ENCODE peak calls at places on chromosomes 12 and 14, in four cellular contexts. Q, G, R and H are unnamed samples.

GRCh38 chr12:81221681-81222080 is 143.8 kb downstream of the ACSS3 start:
- DNase-seq in Q (no peak), G (no peak), R (peak), H (no peak)

GRCh38 chr12:9813821-9814798 is 13.2 kb upstream of the KLRF1 start:
- DNase-seq in Q (peak), G (peak), R (peak), H (peak)

GRCh38 chr12:92784795-92785562 is 82.2 kb downstream of the PLEKHG7 start:
- DNase-seq in Q (no peak), G (peak), R (peak), H (no peak)

GRCh38 chr12:128772249-128772648 is 51.5 kb downstream of the SLC15A4 start:
- DNase-seq in Q (no peak), G (no peak), R (no peak), H (no peak)

GRCh38 chr12:52847335-52848102 is 1.3 kb downstream of the KRT78 start:
- DNase-seq in Q (no peak), G (peak), R (peak), H (peak)

GRCh38 chr12:53241623-53242412 is 9.8 kb upstream of the RARG start:
- DNase-seq in Q (no peak), G (no peak), R (no peak), H (no peak)

GRCh38 chr14:99755629-99756603 is 37.3 kb upstream of the EML1 start:
- DNase-seq in Q (peak), G (no peak), R (peak), H (peak)

GRCh38 chr12:27334052-27334720 is 1.6 kb downstream of the BMAL2 start:
- DNase-seq in Q (no peak), G (peak), R (no peak), H (no peak)

GRCh38 chr14:95189400-95190162 is 32.3 kb upstream of the DICER1 start:
- DNase-seq in Q (no peak), G (no peak), R (peak), H (no peak)

GRCh38 chr14:89578048-89578619 is 161.1 kb upstream of the FOXN3 start:
- DNase-seq in Q (no peak), G (no peak), R (no peak), H (no peak)

GRCh38 chr14:68981539-68981976 is 2.5 kb upstream of the ACTN1 start:
- DNase-seq in Q (no peak), G (no peak), R (peak), H (peak)

DNA sequence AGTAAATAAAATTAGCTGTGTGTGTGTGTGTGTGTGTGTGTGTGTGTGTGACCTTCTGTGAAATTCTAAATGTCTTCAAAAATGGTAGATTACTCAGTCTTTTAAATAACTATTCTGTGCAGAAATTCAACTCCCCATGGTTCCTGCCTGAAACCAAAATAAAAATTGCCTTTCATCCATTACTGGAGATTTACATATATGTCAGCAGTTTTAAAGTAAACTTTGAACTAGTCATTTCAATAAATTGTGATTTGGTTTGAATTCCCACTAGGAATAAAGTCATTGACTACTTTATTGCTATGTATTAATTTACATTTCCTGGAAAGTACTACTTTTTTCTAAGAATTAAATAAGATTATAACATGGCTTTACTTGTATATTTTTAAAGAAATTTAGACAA is 5.3 kb downstream of the ELK3 start:
- DNase-seq in Q (no peak), G (no peak), R (no peak), H (no peak)
- H3K4me3 ChIP-seq in Q (no peak), G (no peak), R (no peak), H (no peak)

GRCh38 chr14:42001436-42001835 is 394.8 kb downstream of the LRFN5 start:
- DNase-seq in Q (no peak), G (no peak), R (peak), H (no peak)

GRCh38 chr14:42002139-42002538 is 395.5 kb downstream of the LRFN5 start:
- DNase-seq in Q (no peak), G (no peak), R (peak), H (no peak)

GRCh38 chr14:42000450-42000849 is 393.8 kb downstream of the LRFN5 start:
- DNase-seq in Q (no peak), G (no peak), R (no peak), H (no peak)

GRCh38 chr14:42004321-42004720 is 397.6 kb downstream of the LRFN5 start:
- DNase-seq in Q (no peak), G (no peak), R (no peak), H (no peak)
- H3K4me3 ChIP-seq in Q (no peak), G (no peak), R (no peak), H (no peak)

GRCh38 chr12:104486943-104487819 is 30.4 kb downstream of the CHST11 start:
- DNase-seq in Q (no peak), G (peak), R (no peak), H (no peak)

GRCh38 chr12:104482748-104483147 is 26.0 kb downstream of the CHST11 start:
- DNase-seq in Q (no peak), G (no peak), R (no peak), H (no peak)

GRCh38 chr12:104485651-104486341 is 29.0 kb downstream of the CHST11 start:
- DNase-seq in Q (no peak), G (peak), R (no peak), H (no peak)

GRCh38 chr12:104488383-104488782 is 31.6 kb downstream of the CHST11 start:
- DNase-seq in Q (no peak), G (no peak), R (no peak), H (no peak)

DNA sequence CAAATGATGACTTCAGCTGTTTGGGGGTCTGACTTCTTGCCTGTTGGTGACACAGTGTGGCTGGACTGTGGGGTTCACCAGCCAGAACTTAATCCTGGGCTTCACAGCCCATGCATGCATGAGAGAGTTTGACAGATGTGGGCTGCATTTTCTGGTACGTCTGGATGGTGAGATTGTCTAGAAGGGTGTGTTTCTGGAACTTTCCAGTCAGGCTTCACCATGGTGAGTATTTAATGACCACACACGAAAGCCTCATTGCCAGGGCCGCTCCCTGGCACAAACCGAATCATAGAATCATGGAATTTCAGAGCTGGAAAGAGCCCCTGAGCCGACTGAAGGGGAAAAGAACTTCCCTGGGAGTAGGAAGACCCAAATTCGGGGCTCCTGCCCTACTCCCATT is 29.7 kb downstream of the CHST11 start:
- DNase-seq in Q (no peak), G (no peak), R (no peak), H (no peak)
- H3K4me3 ChIP-seq in Q (no peak), G (no peak), R (no peak), H (no peak)

GRCh38 chr12:94308612-94309011 is 151.1 kb downstream of the CEP83 start:
- DNase-seq in Q (no peak), G (no peak), R (peak), H (no peak)
- H3K4me3 ChIP-seq in Q (no peak), G (no peak), R (no peak), H (no peak)

GRCh38 chr12:57766464-57767311 is at the start of gene CYP27B1:
- DNase-seq in Q (no peak), G (peak), R (no peak), H (no peak)
- H3K4me3 ChIP-seq in Q (peak), G (peak), R (peak), H (peak)

GRCh38 chr14:57866199-57866755 is 385 bp upstream of the SLC35F4 start:
- DNase-seq in Q (no peak), G (no peak), R (no peak), H (no peak)
- H3K4me3 ChIP-seq in Q (no peak), G (no peak), R (no peak), H (no peak)